ENCODE peak calls at places on chromosomes 5 and 9, in nine cellular contexts. A is effector memory CD8-positive, alpha-beta T cell; O is HT-29; Q is HuH-7; K is chondrocyte; W is amniotic stem cell; Y is stimulated activated CD4-positive, alpha-beta T cell treated with anti-CD3 and anti-CD28 coated beads, Interleukin-4, amount 100 ng/mL, for 1 hour; T is HTR-8/SVneo; G is fibroblast of pulmonary artery. J is an unnamed sample.

GRCh38 chr9:114434878-114435311 is 47.1 kb upstream of the AKNA start:
- DNase-seq in K (no peak), G (peak; percentile 49), Y (no peak), W (no peak), O (peak; percentile 54), Q (peak; percentile 66), T (peak; percentile 27), A (no peak), J (no peak)

GRCh38 chr5:52915176-52915875 is 73.8 kb upstream of the ITGA2 start:
- DNase-seq in W (no peak), Q (peak; percentile 26), G (peak; percentile 87), T (peak; percentile 87), Y (peak; percentile 7), A (peak; percentile 54), K (no peak), O (peak; percentile 89), J (peak; percentile 29)

GRCh38 chr5:170327168-170327567 is 29.6 kb upstream of the LCP2 start:
- DNase-seq in W (no peak), T (no peak), Y (no peak), Q (no peak), O (no peak), K (no peak), G (no peak), A (no peak), J (no peak)

GRCh38 chr5:34529581-34530331 is 126.4 kb upstream of the RAI14 start:
- DNase-seq in O (no peak), A (no peak), Y (no peak), Q (no peak), K (no peak), W (no peak), T (no peak), G (no peak), J (no peak)

GRCh38 chr9:113545068-113545467 is 81.5 kb downstream of the RGS3 start:
- DNase-seq in K (no peak), O (no peak), Y (no peak), W (no peak), G (no peak), Q (no peak), T (no peak), A (no peak), J (no peak)

GRCh38 chr9:117555964-117556629 is 141.2 kb upstream of the ASTN2 start:
- DNase-seq in Y (peak; percentile 14), W (no peak), Q (peak; percentile 71), K (no peak), T (no peak), A (no peak), G (peak; percentile 2), O (peak; percentile 75), J (no peak)

GRCh38 chr5:72187388-72188070 is 80.3 kb downstream of the MAP1B start:
- DNase-seq in Y (no peak), Q (no peak), A (no peak), W (no peak), O (no peak), K (no peak), G (no peak), T (no peak), J (no peak)

GRCh38 chr5:150560401-150561191 is 52.7 kb downstream of the NDST1 start:
- DNase-seq in O (peak; percentile 97), K (peak; percentile 35), Q (peak; percentile 83), Y (peak; percentile 72), T (peak; percentile 86), A (peak; percentile 87), G (peak; percentile 92), W (peak; percentile 67), J (peak; percentile 56)

GRCh38 chr9:76562511-76562911 is 103.5 kb downstream of the GCNT1 start:
- DNase-seq in O (no peak), T (peak; percentile 19), A (no peak), Q (no peak), G (peak; percentile 73), K (no peak), Y (no peak), W (no peak), J (no peak)

GRCh38 chr9:111955048-111955447 is 58.4 kb downstream of the UGCG start:
- DNase-seq in Q (no peak), K (no peak), W (no peak), A (no peak), T (no peak), G (no peak), Y (no peak), O (no peak), J (no peak)

GRCh38 chr5:35878079-35878478 is 21.4 kb downstream of the IL7R start:
- DNase-seq in K (no peak), G (no peak), O (no peak), W (no peak), Q (no peak), Y (no peak), T (no peak), A (no peak), J (no peak)

GRCh38 chr5:139177809-139178581 is 20.2 kb downstream of the SIL1 start:
- DNase-seq in K (no peak), W (no peak), Y (no peak), G (no peak), A (no peak), T (no peak), O (no peak), Q (no peak), J (no peak)

GRCh38 chr9:71758785-71759184 is 9.5 kb downstream of the CEMIP2 start:
- DNase-seq in Y (no peak), O (peak; percentile 91), K (no peak), A (no peak), G (peak; percentile 37), W (no peak), Q (peak; percentile 46), T (no peak), J (no peak)

GRCh38 chr9:2337131-2337530 is 284.5 kb upstream of the VLDLR start:
- DNase-seq in Y (no peak), G (no peak), W (no peak), A (no peak), K (no peak), Q (no peak), T (no peak), O (no peak), J (no peak)

GRCh38 chr5:19709403-19709802 is 278.6 kb downstream of the CDH18 start:
- DNase-seq in O (no peak), W (no peak), T (no peak), G (no peak), A (no peak), K (no peak), Q (no peak), Y (no peak), J (no peak)

GRCh38 chr5:56699588-56699987 is 115.8 kb upstream of the MAP3K1 start:
- DNase-seq in W (no peak), G (no peak), T (no peak), O (no peak), A (no peak), K (no peak), Y (no peak), Q (no peak), J (no peak)

GRCh38 chr9:88998506-88998905 is 7.2 kb downstream of the S1PR3 start:
- DNase-seq in T (no peak), A (no peak), O (no peak), K (no peak), Q (no peak), G (no peak), Y (no peak), W (no peak), J (no peak)

GRCh38 chr9:10396641-10397040 is 216.2 kb downstream of the PTPRD start:
- DNase-seq in Q (no peak), O (no peak), Y (no peak), T (no peak), G (no peak), W (no peak), K (no peak), A (no peak), J (no peak)

GRCh38 chr5:151596839-151597539 is 5.9 kb upstream of the FAT2 start:
- DNase-seq in G (no peak), O (no peak), T (peak; percentile 84), Q (no peak), K (no peak), Y (no peak), A (no peak), W (no peak), J (no peak)

GRCh38 chr9:98869866-98870265 is 62.4 kb downstream of the GALNT12 start:
- DNase-seq in A (no peak), G (no peak), Y (no peak), O (no peak), W (no peak), T (no peak), K (no peak), Q (no peak), J (no peak)

GRCh38 chr5:139739612-139739974 is 56.0 kb upstream of the PSD2 start:
- DNase-seq in A (no peak), O (no peak), W (no peak), T (no peak), K (no peak), Y (no peak), G (no peak), Q (no peak), J (no peak)

GRCh38 chr9:78243130-78243529 is 7.3 kb downstream of the CEP78 start:
- DNase-seq in Q (no peak), O (no peak), K (no peak), Y (no peak), T (no peak), G (no peak), A (no peak), W (no peak), J (no peak)

GRCh38 chr9:10228082-10228481 is 384.7 kb downstream of the PTPRD start:
- DNase-seq in A (no peak), T (no peak), O (no peak), G (no peak), K (no peak), Q (no peak), Y (no peak), W (no peak), J (no peak)

GRCh38 chr9:70260007-70260443 is 1.2 kb downstream of the SMC5 start:
- DNase-seq in Y (no peak), W (no peak), K (no peak), O (no peak), T (no peak), Q (no peak), G (no peak), A (no peak), J (no peak)

GRCh38 chr9:70256123-70256551 is 2.6 kb upstream of the SMC5 start:
- DNase-seq in A (no peak), Q (no peak), Y (no peak), O (no peak), G (peak; percentile 83), W (no peak), K (no peak), T (peak; percentile 45), J (no peak)

GRCh38 chr5:77360381-77360780 is 131.7 kb downstream of the WDR41 start:
- DNase-seq in G (no peak), O (no peak), A (no peak), Q (no peak), W (no peak), K (no peak), Y (no peak), T (no peak), J (no peak)

GRCh38 chr9:98899399-98900056 is 44.2 kb upstream of the COL15A1 start:
- DNase-seq in O (no peak), W (peak; percentile 60), K (no peak), Y (no peak), A (no peak), G (peak; percentile 83), T (no peak), Q (no peak), J (no peak)

GRCh38 chr9:112866662-112867274 is 23.9 kb downstream of the SLC46A2 start:
- DNase-seq in A (no peak), O (peak; percentile 54), Y (no peak), Q (no peak), G (peak; percentile 95), T (peak; percentile 27), K (no peak), W (peak; percentile 22), J (peak; percentile 34)

GRCh38 chr9:114662081-114662989 is 4.7 kb upstream of the TEX53 start:
- DNase-seq in Q (peak; percentile 79), O (peak; percentile 70), Y (peak; percentile 60), T (peak; percentile 69), A (peak; percentile 70), W (no peak), G (peak; percentile 44), K (no peak), J (no peak)

GRCh38 chr9:77907581-77907980 is 124.0 kb downstream of the GNAQ start:
- DNase-seq in Q (no peak), T (no peak), O (no peak), W (no peak), K (no peak), A (no peak), G (no peak), Y (no peak), J (no peak)

GRCh38 chr9:34993502-34994428 is 4.2 kb downstream of the DNAJB5 start:
- DNase-seq in Q (no peak), Y (peak; percentile 23), O (no peak), A (no peak), K (no peak), W (no peak), G (peak; percentile 94), T (no peak), J (peak; percentile 17)